ENCODE peak calls at places on chromosome 11, in seven cellular contexts. V, D, N, Q, H, F and R are unnamed samples.

GRCh38 chr11:116731097-116731761 is 41.6 kb downstream of the BUD13 start:
- DNase-seq in V (no peak), D (no peak), N (no peak), Q (peak), H (no peak), F (peak), R (peak)

GRCh38 chr11:93861808-93862207 is 11.4 kb upstream of the VSTM5 start:
- DNase-seq in V (no peak), D (no peak), N (no peak), Q (peak), H (no peak), F (no peak), R (no peak)

GRCh38 chr11:62593434-62594044 is 2.2 kb upstream of the TUT1 start:
- DNase-seq in V (peak), D (peak), N (no peak), Q (peak), H (no peak), F (no peak), R (peak)

GRCh38 chr11:13596601-13597000 is 71.9 kb upstream of the FAR1 start:
- DNase-seq in V (no peak), D (no peak), N (no peak), Q (peak), H (no peak), F (no peak), R (peak)

GRCh38 chr11:7490054-7490453 is 4.7 kb downstream of the OLFML1 start:
- DNase-seq in V (no peak), D (no peak), N (peak), Q (peak), H (no peak), F (no peak), R (no peak)

GRCh38 chr11:2558402-2558801 is 113.6 kb downstream of the KCNQ1 start:
- DNase-seq in V (no peak), D (no peak), N (no peak), Q (no peak), H (no peak), F (no peak), R (no peak)

GRCh38 chr11:117185739-117186430 is 7.3 kb downstream of the SIDT2 start:
- DNase-seq in V (no peak), D (no peak), N (no peak), Q (no peak), H (no peak), F (no peak), R (no peak)

GRCh38 chr11:59859695-59860094 is 6.6 kb downstream of the TCN1 start:
- DNase-seq in V (no peak), D (no peak), N (no peak), Q (no peak), H (no peak), F (no peak), R (no peak)

GRCh38 chr11:111531687-111532364 is 8.7 kb upstream of the LAYN start:
- DNase-seq in V (no peak), D (no peak), N (peak), Q (peak), H (peak), F (no peak), R (peak)

GRCh38 chr11:6333112-6333511 is 12.8 kb upstream of the CAVIN3 start:
- DNase-seq in V (peak), D (no peak), N (no peak), Q (peak), H (no peak), F (no peak), R (peak)

GRCh38 chr11:126138636-126139540 is 72.6 kb downstream of the RPUSD4 start:
- DNase-seq in V (no peak), D (no peak), N (no peak), Q (no peak), H (no peak), F (no peak), R (no peak)

GRCh38 chr11:116513894-116514293 is 258.9 kb downstream of the BUD13 start:
- DNase-seq in V (no peak), D (no peak), N (no peak), Q (peak), H (no peak), F (no peak), R (no peak)

GRCh38 chr11:15780354-15780753 is 576.0 kb downstream of the SOX6 start:
- DNase-seq in V (no peak), D (no peak), N (no peak), Q (no peak), H (no peak), F (no peak), R (no peak)

GRCh38 chr11:116224154-116224888 is 548.5 kb downstream of the BUD13 start:
- DNase-seq in V (peak), D (peak), N (no peak), Q (peak), H (peak), F (no peak), R (peak)

GRCh38 chr11:30908857-30909256 is 322.7 kb upstream of the MPPED2 start:
- DNase-seq in V (no peak), D (no peak), N (no peak), Q (no peak), H (no peak), F (no peak), R (no peak)

GRCh38 chr11:87819141-87819540 is 356.1 kb downstream of the RAB38 start:
- DNase-seq in V (no peak), D (no peak), N (peak), Q (peak), H (no peak), F (no peak), R (no peak)

GRCh38 chr11:27864046-27865025 is 164.1 kb upstream of the BDNF start:
- DNase-seq in V (no peak), D (no peak), N (no peak), Q (peak), H (no peak), F (no peak), R (peak)

GRCh38 chr11:111307472-111308108 is 9.2 kb downstream of the POU2AF3 start:
- DNase-seq in V (peak), D (no peak), N (no peak), Q (no peak), H (no peak), F (no peak), R (no peak)

GRCh38 chr11:110425751-110426545 is 3.8 kb upstream of the FDX1 start:
- DNase-seq in V (no peak), D (no peak), N (peak), Q (peak), H (no peak), F (no peak), R (no peak)

GRCh38 chr11:10778217-10778970 is 27.3 kb downstream of the CTR9 start:
- DNase-seq in V (no peak), D (no peak), N (peak), Q (peak), H (no peak), F (no peak), R (no peak)

GRCh38 chr11:66559141-66559861 is 9.1 kb downstream of the CTSF start:
- DNase-seq in V (peak), D (peak), N (no peak), Q (no peak), H (no peak), F (no peak), R (peak)

GRCh38 chr11:79182794-79183193 is 258.0 kb downstream of the TENM4 start:
- DNase-seq in V (no peak), D (no peak), N (peak), Q (peak), H (no peak), F (no peak), R (no peak)

GRCh38 chr11:47656284-47656915 is 14.0 kb upstream of the MTCH2 start:
- DNase-seq in V (no peak), D (no peak), N (no peak), Q (no peak), H (no peak), F (no peak), R (peak)

GRCh38 chr11:36574486-36574885 is 6.7 kb downstream of the RAG1 start:
- DNase-seq in V (no peak), D (no peak), N (no peak), Q (no peak), H (no peak), F (no peak), R (no peak)

GRCh38 chr11:35083181-35084061 is 55.5 kb upstream of the CD44 start:
- DNase-seq in V (no peak), D (peak), N (peak), Q (peak), H (peak), F (peak), R (peak)

GRCh38 chr11:122743949-122744876 is 88.7 kb downstream of the UBASH3B start:
- DNase-seq in V (no peak), D (peak), N (no peak), Q (peak), H (peak), F (no peak), R (no peak)

GRCh38 chr11:19633276-19633675 is 79.4 kb upstream of the NAV2 start:
- DNase-seq in V (no peak), D (no peak), N (no peak), Q (peak), H (no peak), F (no peak), R (peak)

GRCh38 chr11:76173663-76174062 is 32.6 kb downstream of the WNT11 start:
- DNase-seq in V (no peak), D (no peak), N (no peak), Q (peak), H (no peak), F (no peak), R (no peak)

GRCh38 chr11:111829185-111829968 is 42.0 kb downstream of the ALG9 start:
- DNase-seq in V (no peak), D (no peak), N (no peak), Q (no peak), H (no peak), F (no peak), R (no peak)

GRCh38 chr11:101428918-101429317 is 154.9 kb downstream of the TRPC6 start:
- DNase-seq in V (peak), D (no peak), N (no peak), Q (peak), H (no peak), F (no peak), R (no peak)

GRCh38 chr11:84384637-84385227 is 1098.6 kb upstream of the CCDC90B start:
- DNase-seq in V (no peak), D (no peak), N (peak), Q (peak), H (peak), F (peak), R (peak)

GRCh38 chr11:85316967-85317366 is 310.2 kb downstream of the DLG2 start:
- DNase-seq in V (peak), D (no peak), N (no peak), Q (no peak), H (no peak), F (no peak), R (no peak)

GRCh38 chr11:111770581-111771134 is 4.5 kb upstream of the PPP2R1B start:
- DNase-seq in V (peak), D (no peak), N (no peak), Q (no peak), H (no peak), F (no peak), R (no peak)